ENCODE peak calls at places on chromosome 4, in four cellular contexts. P is heart right ventricle, C is lower lobe of right lung, K is cardiac fibroblast. W is an unnamed sample.

GRCh38 chr4:81521708-81522107 is 50.0 kb upstream of the RASGEF1B start:
- DNase-seq in K (no peak), C (no peak), P (no peak), W (no peak)

GRCh38 chr4:41933997-41934812 is 1.0 kb upstream of the TMEM33 start:
- DNase-seq in C (peak), P (no peak), K (no peak), W (no peak)

GRCh38 chr4:47490550-47490949 is 5.5 kb downstream of the ATP10D start:
- DNase-seq in C (no peak), K (peak), P (no peak), W (no peak)

GRCh38 chr4:42159271-42160001 is 7.0 kb upstream of the BEND4 start:
- DNase-seq in K (no peak), P (no peak), C (no peak), W (no peak)

GRCh38 chr4:48065587-48066052 is 49.0 kb downstream of the NIPAL1 start:
- DNase-seq in K (no peak), P (no peak), C (no peak), W (no peak)

GRCh38 chr4:91909963-91910362 is 393.8 kb upstream of the GRID2 start:
- DNase-seq in P (no peak), K (peak), C (no peak), W (no peak)

GRCh38 chr4:113141901-113142346 is 92.5 kb downstream of the ANK2 start:
- DNase-seq in C (no peak), K (peak), P (no peak), W (no peak)

GRCh38 chr4:109510687-109511086 is 49.4 kb upstream of the MCUB start:
- DNase-seq in C (no peak), P (no peak), K (no peak), W (no peak)

GRCh38 chr4:124953059-124953850 is 240.7 kb upstream of the ANKRD50 start:
- DNase-seq in P (no peak), C (no peak), K (peak), W (no peak)

GRCh38 chr4:123443401-123444297 is 47.1 kb downstream of the SPRY1 start:
- DNase-seq in C (peak), K (peak), P (no peak), W (no peak)

GRCh38 chr4:139511320-139511719 is 44.7 kb downstream of the SETD7 start:
- DNase-seq in K (peak), P (no peak), C (no peak), W (no peak)

GRCh38 chr4:7055990-7056325 is 11.9 kb downstream of the GRPEL1 start:
- DNase-seq in C (no peak), P (no peak), K (no peak), W (no peak)

GRCh38 chr4:29756966-29757365 is 963.2 kb upstream of the PCDH7 start:
- DNase-seq in K (no peak), C (no peak), P (no peak), W (no peak)

GRCh38 chr4:183399166-183399565 is 45.3 kb upstream of the CDKN2AIP start:
- DNase-seq in P (no peak), C (no peak), K (no peak), W (no peak)

GRCh38 chr4:67770422-67770821 is 16.2 kb upstream of the GNRHR start:
- DNase-seq in P (no peak), K (no peak), C (no peak), W (no peak)

GRCh38 chr4:4575284-4576211 is 33.7 kb upstream of the STX18 start:
- DNase-seq in P (peak), C (peak), K (peak), W (peak)
- TF ChIP-seq CTCF in P (peak), C (peak), K (peak), W (peak)

GRCh38 chr4:646460-646859 is 21.1 kb downstream of the PDE6B start:
- DNase-seq in P (no peak), K (no peak), C (peak), W (no peak)
- TF ChIP-seq CTCF in P (no peak), K (no peak), C (no peak), W (no peak)

DNA sequence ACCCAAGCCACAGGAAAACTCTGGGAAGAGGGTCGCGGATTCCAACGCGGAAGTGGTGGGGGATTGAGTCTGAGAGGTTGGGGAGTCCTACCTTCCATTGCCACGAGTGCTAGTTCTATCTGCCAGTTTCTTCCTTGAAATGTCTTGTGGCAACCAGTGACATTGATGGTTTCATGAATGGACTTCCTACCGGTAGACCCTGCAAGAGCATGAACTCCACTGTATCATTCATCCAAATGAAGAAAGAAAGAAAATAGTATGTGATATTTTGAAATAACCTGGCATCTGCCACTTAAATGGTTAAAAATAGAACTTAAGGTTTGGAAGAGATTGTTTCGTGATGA is 1.1 kb upstream of the SLC10A7 start:
- DNase-seq in C (no peak), K (peak), P (no peak), W (no peak)
- TF ChIP-seq CTCF in C (peak), K (no peak), P (no peak), W (no peak)

GRCh38 chr4:62274782-62275181 is 1074.7 kb downstream of the ADGRL3 start:
- DNase-seq in K (no peak), C (no peak), P (no peak), W (no peak)
- TF ChIP-seq CTCF in K (no peak), C (no peak), P (no peak), W (no peak)

DNA sequence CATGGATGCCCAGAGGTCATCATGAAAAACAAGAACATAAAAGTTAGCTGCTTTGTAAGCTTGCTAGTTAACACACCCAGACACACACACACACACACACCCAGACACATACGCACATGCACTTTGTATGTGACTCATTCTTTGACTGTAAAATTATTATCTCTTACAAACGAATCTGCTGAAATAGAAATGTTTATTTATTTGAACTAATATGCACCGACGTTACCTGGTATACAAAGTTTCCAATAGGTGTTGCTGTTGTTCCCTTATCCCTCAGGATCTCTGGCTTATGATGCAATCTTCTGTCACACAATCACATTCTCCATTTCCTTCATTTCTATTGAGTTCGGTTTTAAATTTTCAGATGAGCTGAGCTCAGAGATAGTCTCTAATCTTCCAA is 209.3 kb downstream of the PTTG2 start:
- DNase-seq in P (no peak), K (no peak), C (no peak), W (no peak)
- TF ChIP-seq CTCF in P (no peak), K (no peak), C (no peak), W (no peak)

W was measured in progenitor cell of endocrine pancreas.